ENCODE peak calls at places on chromosomes 6 and 20, in six cellular contexts. L is stomach, V is suprapubic skin, K is spleen, G is endothelial cell of umbilical vein, I is breast epithelium. H is an unnamed sample. For H3K4me1, the result is how much of the 10 kb centered on the place peaks cover.

GRCh38 chr6:33632603-33633039 is 11.5 kb downstream of the ITPR3 start:
- DNase-seq in G (peak), V (no peak), L (peak), K (peak), I (no peak), H (no peak)

GRCh38 chr20:17614812-17615644 is 45.2 kb downstream of the DSTN start:
- DNase-seq in I (no peak), G (no peak), L (peak), K (peak), V (no peak), H (no peak)

GRCh38 chr6:57265755-57266221 is 43.7 kb upstream of the RAB23 start:
- DNase-seq in G (peak), I (no peak), L (no peak), V (no peak), K (no peak), H (no peak)

GRCh38 chr6:19399406-19399805 is 437.8 kb upstream of the ID4 start:
- DNase-seq in G (no peak), L (no peak), K (no peak), I (no peak), V (no peak), H (no peak)

GRCh38 chr20:17990278-17990972 is 21.6 kb downstream of the MGME1 start:
- DNase-seq in I (no peak), G (no peak), V (no peak), K (no peak), L (no peak), H (no peak)

GRCh38 chr20:271528-271927 is 14.0 kb downstream of the DEFB132 start:
- DNase-seq in K (no peak), G (no peak), I (no peak), L (no peak), V (no peak), H (no peak)

GRCh38 chr6:135540207-135540877 is 42.8 kb upstream of the AHI1 start:
- DNase-seq in K (no peak), L (no peak), G (peak), V (no peak), I (no peak), H (no peak)

GRCh38 chr6:33692078-33692759 is 19.3 kb downstream of the UQCC2 start:
- DNase-seq in G (no peak), V (no peak), I (no peak), K (no peak), L (peak), H (peak)

GRCh38 chr20:9573598-9573997 is 59.2 kb downstream of the LAMP5 start:
- DNase-seq in K (no peak), I (no peak), V (no peak), L (no peak), G (no peak), H (no peak)

GRCh38 chr6:113636357-113636824 is 220.8 kb upstream of the MARCKS start:
- DNase-seq in G (no peak), L (no peak), K (no peak), I (no peak), V (no peak), H (no peak)

GRCh38 chr20:17562804-17563305 is 7.0 kb upstream of the DSTN start:
- DNase-seq in L (no peak), V (no peak), K (no peak), I (no peak), G (peak), H (no peak)

GRCh38 chr6:159097256-159097655 is 52.5 kb upstream of the TAGAP start:
- DNase-seq in I (no peak), L (no peak), K (no peak), V (no peak), G (no peak), H (no peak)

GRCh38 chr6:4649728-4650127 is 126.5 kb upstream of the CDYL start:
- DNase-seq in G (peak), L (no peak), K (no peak), V (no peak), I (no peak), H (no peak)

GRCh38 chr6:162819284-162819683 is 91.5 kb downstream of the PACRG start:
- DNase-seq in K (no peak), I (no peak), L (no peak), V (no peak), G (no peak), H (no peak)

GRCh38 chr6:8526619-8527018 is 91.3 kb upstream of the SLC35B3 start:
- DNase-seq in K (no peak), I (no peak), V (no peak), G (no peak), L (no peak), H (no peak)

GRCh38 chr6:7230956-7231713 is 81.9 kb downstream of the SSR1 start:
- DNase-seq in K (no peak), V (no peak), I (no peak), G (no peak), L (no peak), H (no peak)
- TF ChIP-seq POLR2A in K (no peak), V (no peak), I (no peak), G (no peak), L (no peak), H (no peak)

GRCh38 chr6:15441215-15441868 is 195.5 kb downstream of the JARID2 start:
- DNase-seq in V (no peak), I (no peak), G (peak), L (no peak), K (no peak), H (peak)
- H3K4me1 ChIP-seq in V (half or more), I (under half), G (under half), L (under half), K (half or more), H (under half)

GRCh38 chr20:39292193-39292736 is 330.1 kb downstream of the DHX35 start:
- DNase-seq in G (no peak), I (no peak), K (no peak), V (no peak), L (no peak), H (no peak)

GRCh38 chr20:39289316-39289715 is 327.2 kb downstream of the DHX35 start:
- DNase-seq in K (no peak), I (no peak), L (no peak), V (no peak), G (no peak), H (no peak)

GRCh38 chr20:39290575-39290974 is 328.4 kb downstream of the DHX35 start:
- DNase-seq in V (no peak), K (no peak), L (no peak), I (no peak), G (no peak), H (no peak)

GRCh38 chr20:39291301-39291700 is 329.2 kb downstream of the DHX35 start:
- DNase-seq in V (no peak), K (no peak), G (peak), L (no peak), I (no peak), H (peak)

DNA sequence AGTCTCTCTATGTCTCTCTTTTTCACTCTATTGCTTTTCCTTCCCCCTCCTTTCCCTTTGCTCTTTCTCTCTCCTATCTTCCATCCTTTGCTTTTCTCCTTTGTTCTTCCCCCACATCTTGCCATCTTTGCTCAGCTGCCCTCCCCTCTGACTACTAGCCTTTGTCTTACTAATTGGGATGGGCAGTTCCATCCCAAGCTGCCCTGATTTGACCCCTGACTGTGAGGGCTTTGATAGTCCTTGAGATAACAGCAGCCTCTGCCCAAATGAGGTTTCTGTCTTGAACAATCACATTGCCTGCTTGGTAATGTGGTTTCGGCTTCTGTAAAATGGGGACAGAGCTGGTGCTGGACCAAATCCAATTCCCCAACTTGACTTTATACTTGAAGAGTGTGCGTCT is 327.7 kb downstream of the DHX35 start:
- DNase-seq in V (no peak), G (no peak), K (no peak), L (no peak), I (no peak), H (no peak)
- TF ChIP-seq POLR2A in V (no peak), G (no peak), K (no peak), L (no peak), I (no peak), H (no peak)

DNA sequence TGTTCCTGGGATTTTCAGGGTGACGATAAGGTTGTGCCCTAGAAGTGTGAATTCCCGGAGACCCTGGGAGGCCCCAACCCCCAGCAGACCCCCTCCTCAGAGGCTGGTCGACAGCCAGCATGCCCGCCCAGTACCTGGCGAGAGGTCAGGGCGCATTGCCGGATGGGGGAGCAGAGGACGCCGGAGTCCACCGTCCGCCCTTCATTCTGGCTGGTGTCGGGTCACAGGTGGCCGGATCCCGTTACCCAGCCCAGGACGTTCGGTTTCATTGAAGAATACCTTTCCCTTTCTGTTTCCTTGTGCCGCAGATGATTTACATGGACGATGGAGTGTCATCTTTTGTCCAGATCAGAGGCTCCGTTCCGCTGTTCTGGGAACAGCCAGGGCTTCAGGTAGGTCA is 61.3 kb downstream of the SYNJ2 start:
- DNase-seq in G (no peak), V (no peak), I (no peak), K (no peak), L (no peak), H (peak)
- H3K4me1 ChIP-seq in G (under half), V (half or more), I (under half), K (under half), L (under half), H (under half)

GRCh38 chr20:43463133-43463863 is 5.6 kb downstream of the SRSF6 start:
- DNase-seq in I (no peak), L (no peak), V (no peak), K (no peak), G (no peak), H (no peak)
- TF ChIP-seq POLR2A in I (no peak), L (no peak), V (no peak), K (no peak), G (no peak), H (no peak)

GRCh38 chr6:149464411-149464810 is 20.4 kb downstream of the ZC3H12D start:
- DNase-seq in I (no peak), K (peak), G (no peak), V (no peak), L (no peak), H (no peak)
- H3K4me1 ChIP-seq in I (under half), K (under half), G (under half), V (under half), L (under half), H (under half)

H was measured in adrenal gland.